ENCODE peak calls at places on chromosomes 7 and 10, in five cellular contexts. Y, L, O, S and E are unnamed samples.

GRCh38 chr10:35421553-35422178 is 85.4 kb downstream of the CCNY start:
- DNase-seq in Y (peak; percentile 17), L (no peak), O (peak; percentile 90), S (no peak), E (peak; percentile 94)

GRCh38 chr7:142496545-142496991 is 238.7 kb upstream of the PRSS58 start:
- DNase-seq in Y (no peak), L (no peak), O (no peak), S (no peak), E (no peak)

GRCh38 chr10:103616705-103617361 is 123.3 kb downstream of the NEURL1 start:
- DNase-seq in Y (no peak), L (no peak), O (no peak), S (peak; percentile 87), E (no peak)

GRCh38 chr10:62268027-62268398 is 631 bp downstream of the RTKN2 start:
- DNase-seq in Y (no peak), L (no peak), O (no peak), S (no peak), E (no peak)

GRCh38 chr10:77291596-77292505 is 345.8 kb downstream of the KCNMA1 start:
- DNase-seq in Y (no peak), L (no peak), O (peak; percentile 42), S (no peak), E (no peak)

GRCh38 chr7:102916426-102916825 is 3.6 kb downstream of the LRRC17 start:
- DNase-seq in Y (no peak), L (no peak), O (peak; percentile 64), S (no peak), E (no peak)

GRCh38 chr10:11742009-11742778 is at the start of gene ECHDC3:
- DNase-seq in Y (peak; percentile 32), L (peak; percentile 19), O (peak; percentile 7), S (peak; percentile 89), E (no peak)

GRCh38 chr7:4799508-4800268 is 24.3 kb downstream of the AP5Z1 start:
- DNase-seq in Y (peak; percentile 51), L (no peak), O (no peak), S (peak; percentile 82), E (no peak)

GRCh38 chr7:157404845-157405481 is 68.2 kb downstream of the DNAJB6 start:
- DNase-seq in Y (peak; percentile 83), L (no peak), O (peak; percentile 89), S (peak; percentile 53), E (no peak)

GRCh38 chr10:66639351-66639750 is 286.5 kb upstream of the LRRTM3 start:
- DNase-seq in Y (no peak), L (no peak), O (no peak), S (no peak), E (no peak)

GRCh38 chr7:140176271-140176701 is 497 bp downstream of the KDM7A start:
- DNase-seq in Y (peak; percentile 30), L (no peak), O (no peak), S (peak; percentile 42), E (no peak)